ENCODE peak calls at places on chromosome 20, in seven cellular contexts. C is BE2C, D is choroid plexus epithelial cell, L is heart left ventricle, R is epithelial cell of esophagus, P is GM12878, F is heart right ventricle. E is an unnamed sample.

GRCh38 chr20:63064310-63064709 is 57.5 kb upstream of the BHLHE23 start:
- DNase-seq in R (no peak), D (no peak), F (no peak), P (no peak), L (peak), C (peak), E (no peak)

GRCh38 chr20:57221916-57222630 is 44.4 kb downstream of the BMP7 start:
- DNase-seq in D (no peak), F (no peak), R (no peak), L (no peak), P (no peak), C (no peak), E (no peak)

GRCh38 chr20:48384147-48384818 is 443.5 kb downstream of the PREX1 start:
- DNase-seq in C (peak), F (no peak), R (no peak), D (no peak), L (no peak), P (no peak), E (peak)

GRCh38 chr20:56249244-56249955 is 868 bp downstream of the MC3R start:
- DNase-seq in D (no peak), R (peak), P (no peak), L (no peak), F (no peak), C (peak), E (peak)

GRCh38 chr20:50710492-50711063 is 19.2 kb upstream of the RIPOR3 start:
- DNase-seq in D (peak), R (peak), P (no peak), C (no peak), F (no peak), L (no peak), E (no peak)

GRCh38 chr20:36847009-36847709 is 28.8 kb upstream of the TLDC2 start:
- DNase-seq in D (peak), L (peak), C (no peak), R (peak), F (peak), P (no peak), E (no peak)

GRCh38 chr20:20520776-20521175 is 152.9 kb downstream of the INSM1 start:
- DNase-seq in F (no peak), L (no peak), C (no peak), P (no peak), R (peak), D (peak), E (no peak)

GRCh38 chr20:19626896-19627295 is 131.2 kb upstream of the RIN2 start:
- DNase-seq in C (no peak), F (no peak), R (no peak), P (no peak), L (no peak), D (peak), E (no peak)

GRCh38 chr20:53763707-53764415 is 170.2 kb upstream of the ZNF217 start:
- DNase-seq in F (no peak), D (peak), P (no peak), L (no peak), R (no peak), C (no peak), E (no peak)

GRCh38 chr20:44465001-44465560 is 10.6 kb upstream of the TTPAL start:
- DNase-seq in P (no peak), F (no peak), L (no peak), R (peak), D (no peak), C (no peak), E (no peak)

GRCh38 chr20:53834044-53834442 is 236.4 kb downstream of the BCAS1 start:
- DNase-seq in P (no peak), C (no peak), F (no peak), R (no peak), D (peak), L (no peak), E (peak)

GRCh38 chr20:14915356-14915755 is 577.9 kb upstream of the FLRT3 start:
- DNase-seq in C (peak), D (no peak), L (no peak), F (no peak), R (no peak), P (no peak), E (no peak)

GRCh38 chr20:59402697-59403096 is 102.3 kb downstream of the EDN3 start:
- DNase-seq in R (peak), P (no peak), D (peak), F (no peak), C (no peak), L (no peak), E (no peak)

GRCh38 chr20:63520594-63520938 is at the start of gene PPDPF:
- DNase-seq in R (peak), P (no peak), F (peak), C (peak), D (peak), L (no peak), E (peak)

GRCh38 chr20:5172167-5172586 is 45.4 kb downstream of the CDS2 start:
- DNase-seq in L (no peak), R (no peak), C (no peak), D (no peak), F (no peak), P (peak), E (no peak)

GRCh38 chr20:57387463-57387862 is 3.7 kb upstream of the RBM38 start:
- DNase-seq in P (no peak), R (no peak), C (no peak), L (no peak), D (no peak), F (no peak), E (no peak)

GRCh38 chr20:48897298-48898044 is 24.0 kb upstream of the ARFGEF2 start:
- DNase-seq in C (peak), L (no peak), F (no peak), R (peak), P (no peak), D (peak), E (no peak)

GRCh38 chr20:20712004-20712473 is 405 bp downstream of the RALGAPA2 start:
- DNase-seq in R (no peak), F (peak), L (peak), C (no peak), P (no peak), D (no peak), E (no peak)

GRCh38 chr20:17928211-17928611 is 40.4 kb downstream of the SNX5 start:
- DNase-seq in R (no peak), F (no peak), P (no peak), C (no peak), L (no peak), D (no peak), E (no peak)

GRCh38 chr20:58913079-58913478 is 60.6 kb downstream of the GNAS start:
- DNase-seq in C (no peak), R (no peak), D (no peak), F (no peak), P (no peak), L (no peak), E (no peak)

GRCh38 chr20:24318569-24319352 is 150.7 kb upstream of the SYNDIG1 start:
- DNase-seq in P (no peak), D (no peak), R (peak), C (no peak), F (no peak), L (no peak), E (no peak)

GRCh38 chr20:60000271-60001026 is 42.2 kb downstream of the CDH26 start:
- DNase-seq in C (no peak), F (no peak), D (no peak), L (no peak), R (no peak), P (no peak), E (no peak)

GRCh38 chr20:44727039-44727438 is 11.9 kb downstream of the CCN5 start:
- DNase-seq in L (no peak), P (no peak), R (no peak), F (no peak), C (no peak), D (no peak), E (no peak)

GRCh38 chr20:2751868-2752630 is 48.4 kb downstream of the CPXM1 start:
- DNase-seq in L (no peak), R (no peak), F (no peak), D (no peak), P (no peak), C (no peak), E (no peak)

GRCh38 chr20:1368448-1369199 is 24.2 kb downstream of the FKBP1A start:
- DNase-seq in F (no peak), L (no peak), D (peak), R (no peak), C (no peak), P (no peak), E (no peak)

GRCh38 chr20:62516345-62516744 is 40.5 kb upstream of the GATA5 start:
- DNase-seq in D (no peak), F (no peak), P (no peak), C (peak), L (no peak), R (peak), E (no peak)

GRCh38 chr20:17614176-17614811 is 44.4 kb downstream of the DSTN start:
- DNase-seq in P (no peak), L (peak), D (peak), R (peak), F (peak), C (peak), E (no peak)

GRCh38 chr20:25508083-25508770 is 77.1 kb downstream of the NINL start:
- DNase-seq in P (no peak), L (no peak), C (no peak), F (no peak), D (peak), R (peak), E (no peak)

GRCh38 chr20:58719971-58720371 is 27.4 kb downstream of the NPEPL1 start:
- DNase-seq in C (no peak), D (no peak), L (no peak), F (no peak), R (no peak), P (no peak), E (no peak)

GRCh38 chr20:17835240-17835940 is 133.2 kb downstream of the SNX5 start:
- DNase-seq in D (peak), F (peak), P (no peak), L (peak), R (peak), C (no peak), E (no peak)

GRCh38 chr20:32111763-32112162 is 2.2 kb downstream of the TM9SF4 start:
- DNase-seq in L (no peak), D (no peak), F (no peak), C (no peak), R (no peak), P (no peak), E (no peak)

GRCh38 chr20:52649727-52650126 is 322.4 kb upstream of the TSHZ2 start:
- DNase-seq in F (no peak), D (no peak), P (no peak), L (no peak), R (peak), C (no peak), E (no peak)

GRCh38 chr20:63009988-63010769 is 3.4 kb upstream of the BHLHE23 start:
- DNase-seq in L (no peak), F (no peak), D (peak), C (no peak), R (no peak), P (peak), E (peak)

GRCh38 chr20:1178103-1178502 is 6.7 kb downstream of the TMEM74B start:
- DNase-seq in D (no peak), R (no peak), L (no peak), P (no peak), F (no peak), C (no peak), E (no peak)

GRCh38 chr20:34579191-34579661 is 20.7 kb downstream of the MAP1LC3A start:
- DNase-seq in P (no peak), L (peak), F (peak), C (peak), D (peak), R (peak), E (no peak)

GRCh38 chr20:21436186-21436585 is 38.9 kb upstream of the NKX2-4 start:
- DNase-seq in F (no peak), P (no peak), R (peak), L (no peak), D (peak), C (no peak), E (no peak)

DNA sequence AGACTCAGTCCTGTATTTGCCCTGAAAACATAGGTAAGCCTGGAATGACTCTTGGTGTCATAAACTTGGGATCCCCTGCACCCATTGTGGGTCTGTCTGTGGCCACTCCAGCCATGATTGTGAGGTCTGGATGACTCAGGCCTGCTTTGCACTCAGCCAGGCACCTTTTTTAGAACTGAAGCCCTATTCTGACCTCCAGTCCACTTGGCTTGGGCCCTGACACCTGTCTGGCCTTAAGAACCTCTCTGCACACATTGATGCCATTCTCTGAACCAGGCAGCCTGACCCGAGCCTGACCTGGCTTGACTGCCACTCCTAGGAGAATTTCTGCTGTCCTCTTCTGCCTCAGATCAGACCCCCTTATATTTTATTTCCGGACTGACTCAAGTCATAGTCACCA is 383.7 kb downstream of the MAFB start:
- DNase-seq in C (no peak), L (no peak), F (no peak), P (no peak), R (no peak), D (no peak), E (no peak)
- TF ChIP-seq CTCF in C (no peak), L (no peak), F (no peak), P (no peak), R (no peak), D (no peak), E (no peak)

GRCh38 chr20:9884061-9884460 is 45.2 kb upstream of the PAK5 start:
- DNase-seq in R (peak), L (no peak), C (no peak), P (no peak), F (no peak), D (peak), E (no peak)
- TF ChIP-seq CTCF in R (peak), L (no peak), C (peak), P (no peak), F (no peak), D (peak), E (peak)

GRCh38 chr20:11035211-11035610 is 361.4 kb upstream of the JAG1 start:
- DNase-seq in D (no peak), P (no peak), F (no peak), L (no peak), R (peak), C (no peak), E (no peak)

GRCh38 chr20:11034025-11034424 is 360.2 kb upstream of the JAG1 start:
- DNase-seq in L (no peak), R (no peak), P (no peak), D (no peak), C (no peak), F (no peak), E (no peak)

GRCh38 chr20:11030351-11030750 is 356.6 kb upstream of the JAG1 start:
- DNase-seq in R (no peak), C (no peak), P (no peak), F (no peak), D (no peak), L (no peak), E (no peak)

GRCh38 chr20:11031300-11031699 is 357.5 kb upstream of the JAG1 start:
- DNase-seq in F (no peak), P (no peak), D (no peak), C (no peak), L (no peak), R (no peak), E (no peak)

DNA sequence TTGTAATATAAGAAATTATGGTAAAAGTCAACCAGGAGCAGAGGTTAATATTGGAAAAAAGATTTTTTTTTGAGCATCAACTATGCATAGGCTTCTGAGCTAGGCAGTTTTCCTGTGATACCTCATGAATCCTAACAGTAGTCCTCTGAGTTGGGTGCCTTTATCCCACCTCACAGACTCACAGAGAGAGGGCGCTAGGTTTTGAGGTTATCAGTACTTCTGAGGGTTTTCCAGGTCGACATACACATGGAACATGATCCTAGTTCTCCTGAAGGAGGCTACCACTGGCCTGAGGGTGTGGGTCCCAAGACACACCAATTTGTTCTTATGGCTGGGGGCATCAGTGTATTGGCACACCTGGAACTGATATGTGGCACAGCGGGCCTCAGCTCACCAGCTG is 358.8 kb upstream of the JAG1 start:
- DNase-seq in F (no peak), L (no peak), R (no peak), P (no peak), C (no peak), D (no peak), E (no peak)
- TF ChIP-seq CTCF in F (no peak), L (no peak), R (no peak), P (no peak), C (no peak), D (no peak), E (no peak)

GRCh38 chr20:3935295-3935955 is 46.2 kb downstream of the PANK2 start:
- DNase-seq in C (no peak), R (no peak), P (no peak), L (peak), F (peak), D (no peak), E (no peak)
- TF ChIP-seq CTCF in C (no peak), R (no peak), P (no peak), L (no peak), F (no peak), D (no peak), E (no peak)

DNA sequence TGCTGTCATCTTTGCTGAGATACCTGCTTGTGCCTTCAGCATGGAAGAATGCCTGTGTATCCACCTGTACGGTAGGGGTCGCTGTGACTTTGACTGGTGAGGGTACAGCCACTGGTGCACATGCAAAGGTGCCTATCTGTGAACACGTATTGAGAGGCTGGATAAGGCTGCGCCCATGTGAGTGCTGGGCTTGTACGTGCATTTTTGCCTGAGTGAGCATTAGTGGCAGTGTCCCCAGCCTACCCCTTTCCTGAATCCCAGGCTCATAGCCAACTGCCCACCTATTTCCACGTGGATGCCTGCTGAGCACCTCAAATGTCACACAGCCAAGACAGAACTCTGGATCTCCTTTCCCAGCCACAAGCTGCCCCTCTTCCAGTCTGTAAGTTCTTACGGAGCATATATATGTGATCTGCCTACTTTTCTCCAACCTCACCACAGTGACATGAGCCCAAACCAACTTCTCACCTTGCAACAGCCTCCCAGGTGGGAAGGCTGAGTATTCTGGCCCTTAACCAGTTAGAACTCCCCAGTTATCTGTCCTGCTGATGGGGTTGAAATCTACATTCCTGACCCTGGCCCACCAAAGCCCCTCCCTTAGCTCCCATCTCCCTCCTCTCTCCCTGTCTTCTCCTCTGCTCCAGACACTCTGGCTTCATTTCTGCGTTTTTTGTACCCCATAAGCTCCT is 1.1 kb upstream of the SLC2A10 start:
- DNase-seq in C (no peak), F (no peak), D (no peak), L (no peak), P (no peak), R (peak), E (no peak)
- TF ChIP-seq CTCF in C (peak), F (no peak), D (peak), L (no peak), P (peak), R (peak), E (peak)